ENCODE peak calls at places on chromosome 22, in eight cellular contexts. F, Z, L, B, T, J, E and S are unnamed samples.

GRCh38 chr22:24760708-24761306 is 13.7 kb downstream of the PIWIL3 start:
- DNase-seq in F (no peak), Z (no peak), L (no peak), B (no peak), T (no peak), J (no peak), E (no peak), S (no peak)

GRCh38 chr22:49328076-49328475 is 499.6 kb downstream of the BRD1 start:
- DNase-seq in F (no peak), Z (no peak), L (no peak), B (no peak), T (no peak), J (no peak), E (no peak), S (no peak)

GRCh38 chr22:30994960-30995359 is 25.9 kb downstream of the TUG1 start:
- DNase-seq in F (no peak), Z (no peak), L (no peak), B (no peak), T (no peak), J (no peak), E (no peak), S (no peak)

GRCh38 chr22:43276311-43276710 is 66.9 kb downstream of the SCUBE1 start:
- DNase-seq in F (no peak), Z (no peak), L (no peak), B (no peak), T (no peak), J (no peak), E (no peak), S (no peak)

GRCh38 chr22:44615602-44616180 is 86.3 kb upstream of the PRR5 start:
- DNase-seq in F (no peak), Z (no peak), L (no peak), B (no peak), T (no peak), J (no peak), E (no peak), S (no peak)

GRCh38 chr22:16819249-16819648 is 6.0 kb downstream of the XKR3 start:
- DNase-seq in F (no peak), Z (no peak), L (no peak), B (no peak), T (no peak), J (no peak), E (no peak), S (no peak)

GRCh38 chr22:39593061-39593930 is 22.7 kb downstream of the CACNA1I start:
- DNase-seq in F (no peak), Z (no peak), L (no peak), B (no peak), T (no peak), J (no peak), E (no peak), S (no peak)

GRCh38 chr22:41074941-41075710 is 17.3 kb upstream of the EP300 start:
- DNase-seq in F (no peak), Z (no peak), L (no peak), B (no peak), T (no peak), J (no peak), E (no peak), S (no peak)

GRCh38 chr22:42313804-42314581 is 43.5 kb upstream of the TCF20 start:
- DNase-seq in F (peak; percentile 80), Z (peak; percentile 81), L (peak; percentile 76), B (peak; percentile 58), T (no peak), J (peak; percentile 63), E (no peak), S (peak; percentile 72)

GRCh38 chr22:31346255-31346732 is at the start of gene PATZ1:
- DNase-seq in F (peak; percentile 75), Z (no peak), L (peak; percentile 86), B (peak; percentile 80), T (peak; percentile 52), J (peak; percentile 75), E (peak; percentile 70), S (peak; percentile 56)

GRCh38 chr22:31448382-31448781 is 41.3 kb downstream of the EIF4ENIF1 start:
- DNase-seq in F (no peak), Z (no peak), L (no peak), B (no peak), T (no peak), J (peak; percentile 8), E (no peak), S (no peak)

GRCh38 chr22:30425616-30426394 is at the start of gene MTFP1:
- DNase-seq in F (peak; percentile 68), Z (peak; percentile 53), L (peak; percentile 88), B (peak; percentile 48), T (peak; percentile 27), J (peak; percentile 67), E (peak; percentile 37), S (no peak)

GRCh38 chr22:50733521-50734342 is 4.3 kb upstream of the ACR start:
- DNase-seq in F (peak; percentile 5), Z (no peak), L (peak; percentile 41), B (no peak), T (peak; percentile 37), J (peak; percentile 23), E (no peak), S (no peak)